ENCODE peak calls at places on chromosomes 11 and 22, in five cellular contexts. K is foreskin keratinocyte; N is effector memory CD4-positive, alpha-beta T cell; Y is PC-9; T is CD4-positive, CD25-positive, alpha-beta regulatory T cell. V is an unnamed sample.

GRCh38 chr11:96863520-96863919 is 473.7 kb downstream of the JRKL start:
- DNase-seq in T (no peak), N (no peak), K (no peak), Y (no peak), V (no peak)

GRCh38 chr11:118789501-118790356 is 1.2 kb downstream of the DDX6 start:
- DNase-seq in N (peak; percentile 3), T (peak; percentile 77), Y (no peak), K (no peak), V (peak; percentile 66)

GRCh38 chr22:44403166-44403565 is 90.4 kb upstream of the SHISAL1 start:
- DNase-seq in Y (no peak), T (no peak), K (no peak), N (no peak), V (no peak)

GRCh38 chr22:35539910-35540599 is 576 bp upstream of the RASD2 start:
- DNase-seq in K (no peak), T (peak; percentile 56), Y (peak; percentile 58), N (peak; percentile 41), V (peak; percentile 47)

GRCh38 chr11:34627197-34627596 is 6.3 kb downstream of the EHF start:
- DNase-seq in T (no peak), K (peak; percentile 84), N (no peak), Y (no peak), V (no peak)

GRCh38 chr22:48902001-48902869 is 925.4 kb downstream of the BRD1 start:
- DNase-seq in K (no peak), N (no peak), T (no peak), Y (no peak), V (no peak)

GRCh38 chr11:15276616-15277015 is 161.9 kb downstream of the INSC start:
- DNase-seq in Y (no peak), K (no peak), N (no peak), T (no peak), V (no peak)

GRCh38 chr11:46294365-46295309 is 17.2 kb downstream of the CREB3L1 start:
- DNase-seq in T (no peak), N (no peak), Y (peak; percentile 78), K (no peak), V (no peak)

GRCh38 chr22:41288245-41288946 is 2.4 kb upstream of the RANGAP1 start:
- DNase-seq in N (no peak), T (no peak), Y (peak; percentile 61), K (peak; percentile 91), V (no peak)

GRCh38 chr22:41286639-41287091 is 678 bp upstream of the RANGAP1 start:
- DNase-seq in T (peak; percentile 81), N (peak; percentile 17), K (no peak), Y (no peak), V (peak; percentile 71)

GRCh38 chr22:41289681-41290080 is 3.7 kb upstream of the RANGAP1 start:
- DNase-seq in T (no peak), N (no peak), Y (no peak), K (no peak), V (no peak)

GRCh38 chr22:41285820-41286638 is at the start of gene RANGAP1:
- DNase-seq in T (peak; percentile 100), K (peak; percentile 97), Y (peak; percentile 98), N (peak; percentile 95), V (peak; percentile 96)

GRCh38 chr22:41290262-41291221 is 4.6 kb upstream of the RANGAP1 start:
- DNase-seq in Y (peak; percentile 67), N (no peak), T (no peak), K (peak; percentile 76), V (no peak)
- H3K27ac ChIP-seq in Y (peak overlapping the region; percentile 93), N (no peak overlapping the region), T (no peak overlapping the region), K (peak overlapping the region; percentile 45), V (no peak overlapping the region)

GRCh38 chr11:58626915-58627483 is 4.5 kb downstream of the CNTF start:
- DNase-seq in T (no peak), N (no peak), K (no peak), Y (no peak), V (no peak)

GRCh38 chr11:58625826-58626460 is 3.5 kb downstream of the CNTF start:
- DNase-seq in K (no peak), T (no peak), Y (no peak), N (no peak), V (no peak)

GRCh38 chr11:58622344-58622743 is at the start of gene CNTF:
- DNase-seq in K (no peak), N (no peak), T (no peak), Y (no peak), V (no peak)

GRCh38 chr11:58628446-58628845 is 6.0 kb downstream of the CNTF start:
- DNase-seq in N (no peak), T (no peak), K (no peak), Y (no peak), V (no peak)

DNA sequence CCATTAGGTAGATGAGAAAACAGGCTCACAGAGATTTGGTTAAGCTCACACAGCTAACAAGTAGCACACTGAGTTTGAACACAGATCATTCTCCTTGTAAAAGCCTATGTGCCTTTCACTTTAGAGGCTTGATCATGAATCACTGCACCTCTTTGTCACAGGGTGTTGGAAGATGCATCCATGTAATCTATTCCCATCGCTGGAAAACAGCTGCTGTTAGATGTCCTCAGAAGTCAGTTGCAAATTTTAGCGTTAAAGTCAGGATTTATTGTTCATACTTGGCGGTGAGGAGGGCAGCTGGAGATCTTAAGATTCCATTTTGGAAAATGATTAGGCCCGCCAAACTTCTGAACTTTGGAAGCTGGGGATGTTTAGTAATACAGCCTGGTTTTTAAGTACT is 2.6 kb downstream of the CNTF start:
- DNase-seq in T (no peak), K (no peak), Y (no peak), N (no peak), V (no peak)
- H3K4me1 ChIP-seq in T (peaks cover 4% of the 10 kb centered on the region), K (peaks cover 47% of the 10 kb centered on the region), Y (peaks cover 8% of the 10 kb centered on the region), N (no peaks in the 10 kb centered on the region), V (no peaks in the 10 kb centered on the region)

GRCh38 chr22:30637701-30638114 is 2.1 kb downstream of the SLC35E4 start:
- DNase-seq in Y (no peak), K (no peak), N (no peak), T (no peak), V (no peak)

GRCh38 chr22:30636226-30637077 is 871 bp downstream of the SLC35E4 start:
- DNase-seq in K (peak; percentile 7), T (peak; percentile 36), N (no peak), Y (peak; percentile 40), V (peak; percentile 30)

GRCh38 chr22:30635273-30636225 is at the start of gene SLC35E4:
- DNase-seq in K (peak; percentile 49), N (peak; percentile 95), Y (peak; percentile 92), T (peak; percentile 93), V (peak; percentile 92)

GRCh38 chr22:30640361-30640760 is 4.8 kb downstream of the SLC35E4 start:
- DNase-seq in N (no peak), Y (no peak), T (no peak), K (no peak), V (no peak)

GRCh38 chr22:30634477-30635233 is 926 bp upstream of the SLC35E4 start:
- DNase-seq in Y (peak; percentile 87), T (peak; percentile 91), N (peak; percentile 80), K (peak; percentile 73), V (peak; percentile 89)
- H3K27ac ChIP-seq in Y (peak overlapping the region; percentile 50), T (peak overlapping the region; percentile 81), N (peak overlapping the region; percentile 76), K (no peak overlapping the region), V (peak overlapping the region; percentile 70)

DNA sequence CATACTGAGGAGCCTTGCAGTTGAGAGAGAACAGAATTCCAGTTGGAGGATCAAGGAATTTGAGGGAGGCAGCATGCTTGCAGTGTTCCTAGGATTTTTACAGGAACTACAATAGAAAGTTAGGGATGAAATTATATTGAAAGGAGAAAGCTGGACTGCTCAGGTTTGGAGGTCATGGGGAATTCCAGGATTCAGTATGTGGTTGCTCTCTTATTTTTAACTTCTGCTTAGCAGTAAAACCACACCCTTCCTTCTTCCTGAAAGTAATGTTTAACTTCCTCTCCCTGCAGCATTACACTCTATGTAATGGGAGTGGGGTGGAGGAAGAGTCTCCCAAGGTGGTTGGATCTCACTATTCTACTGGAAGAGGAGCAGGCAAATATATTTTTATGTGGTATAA is 31.3 kb downstream of the CTNND1 start:
- DNase-seq in T (peak; percentile 15), Y (no peak), K (no peak), N (no peak), V (no peak)
- H3K4me1 ChIP-seq in T (peaks cover 25% of the 10 kb centered on the region), Y (peaks cover 51% of the 10 kb centered on the region), K (peaks cover 31% of the 10 kb centered on the region), N (peaks cover 29% of the 10 kb centered on the region), V (peaks cover 29% of the 10 kb centered on the region)

GRCh38 chr11:37182036-37182435 is 584.0 kb upstream of the RAG2 start:
- DNase-seq in Y (no peak), K (no peak), N (no peak), T (no peak), V (no peak)

DNA sequence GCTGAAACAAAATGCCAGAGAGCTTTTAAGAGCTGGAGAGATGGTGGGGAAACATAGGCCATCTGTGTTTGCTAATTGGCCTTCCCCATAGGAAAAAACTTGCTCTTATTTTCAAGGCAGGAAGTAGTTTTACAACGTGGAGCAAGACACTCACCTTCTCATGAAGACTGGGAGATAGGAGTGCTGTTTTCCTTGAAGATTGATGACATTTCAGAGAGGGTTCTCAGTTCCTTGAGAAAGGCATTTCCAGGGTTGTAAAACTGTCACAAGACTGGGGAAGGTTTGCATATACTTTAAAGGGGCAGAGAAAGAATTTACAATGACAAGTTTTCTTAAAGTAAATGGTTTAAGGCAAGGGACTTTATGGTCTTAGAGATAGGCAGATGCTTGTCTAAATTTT is 586.3 kb upstream of the RAG2 start:
- DNase-seq in N (no peak), T (no peak), Y (no peak), K (no peak), V (no peak)
- H3K27ac ChIP-seq in N (no peak overlapping the region), T (no peak overlapping the region), Y (no peak overlapping the region), K (no peak overlapping the region), V (no peak overlapping the region)

DNA sequence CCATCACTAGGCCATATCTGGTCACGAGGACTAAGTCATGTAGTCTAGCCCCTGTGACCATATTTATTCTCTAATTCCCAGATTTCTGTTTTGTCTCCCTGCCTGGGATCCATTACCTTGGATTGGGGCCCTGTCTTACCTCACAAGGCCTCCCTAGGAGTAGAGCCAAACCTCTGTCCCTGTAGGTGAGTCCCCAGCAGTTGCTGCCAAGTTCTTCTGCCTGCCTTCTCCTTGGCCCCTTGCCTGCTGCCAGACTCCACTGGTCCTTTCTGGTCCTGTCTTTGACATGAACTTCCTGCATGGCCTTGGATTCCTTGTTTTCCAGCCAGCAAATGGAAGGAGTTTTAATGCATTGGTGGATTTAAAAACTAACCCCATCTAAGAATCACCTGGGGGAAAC is 35.6 kb upstream of the CADM1 start:
- DNase-seq in Y (no peak), K (no peak), T (no peak), N (no peak), V (no peak)
- H3K4me1 ChIP-seq in Y (no peaks in the 10 kb centered on the region), K (no peaks in the 10 kb centered on the region), T (no peaks in the 10 kb centered on the region), N (no peaks in the 10 kb centered on the region), V (no peaks in the 10 kb centered on the region)

DNA sequence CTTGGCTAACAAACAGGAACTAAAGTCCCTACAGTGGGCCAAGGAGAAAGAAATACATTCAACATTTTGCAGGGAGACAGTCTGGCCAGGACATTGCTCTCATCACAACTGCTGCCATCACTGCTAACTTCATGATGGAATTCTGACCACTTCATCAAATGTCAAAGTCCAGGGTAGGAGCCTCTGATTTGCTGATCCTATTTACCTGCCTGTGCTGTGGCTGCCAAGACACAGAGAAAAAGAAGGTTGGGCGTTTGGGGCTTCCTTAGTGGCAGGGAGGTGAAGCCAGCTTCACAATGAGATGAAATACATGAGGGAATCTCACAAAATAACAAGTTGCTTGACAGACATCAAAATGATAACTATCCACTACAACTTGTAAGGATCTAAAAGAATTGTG is 343.9 kb upstream of the CADM1 start:
- DNase-seq in K (no peak), N (no peak), Y (no peak), T (no peak), V (no peak)
- H3K27ac ChIP-seq in K (no peak overlapping the region), N (no peak overlapping the region), Y (no peak overlapping the region), T (no peak overlapping the region), V (no peak overlapping the region)

GRCh38 chr22:37525746-37526350 is 6.6 kb upstream of the CARD10 start:
- DNase-seq in Y (peak; percentile 70), T (no peak), N (no peak), K (no peak), V (no peak)
- H3K4me1 ChIP-seq in Y (peaks cover 45% of the 10 kb centered on the region), T (no peaks in the 10 kb centered on the region), N (peaks cover 3% of the 10 kb centered on the region), K (peaks cover 33% of the 10 kb centered on the region), V (no peaks in the 10 kb centered on the region)

V was measured in naive thymus-derived CD4-positive, alpha-beta T cell.